ENCODE peak calls at places on chromosomes 5 and 9, in five cellular contexts. I, Z, T, A and E are unnamed samples.

GRCh38 chr9:79014929-79015699 is 556.7 kb upstream of the TLE4 start:
- DNase-seq in A (no peak), Z (no peak), T (no peak), I (no peak), E (no peak)

GRCh38 chr5:150441813-150442698 is 7.5 kb downstream of the RPS14 start:
- DNase-seq in I (no peak), A (no peak), Z (no peak), T (no peak), E (no peak)

GRCh38 chr9:98039474-98040072 is 17.0 kb upstream of the NANS start:
- DNase-seq in T (no peak), I (peak), Z (no peak), A (no peak), E (no peak)

GRCh38 chr9:74940600-74940999 is 12.1 kb downstream of the C9orf40 start:
- DNase-seq in T (no peak), A (no peak), Z (no peak), I (peak), E (no peak)

GRCh38 chr9:91818647-91819403 is 131.2 kb downstream of the ROR2 start:
- DNase-seq in T (no peak), A (no peak), Z (peak), I (no peak), E (no peak)

GRCh38 chr5:122144236-122144635 is 14.9 kb downstream of the ZNF474 start:
- DNase-seq in T (no peak), A (no peak), I (peak), Z (no peak), E (no peak)

GRCh38 chr5:89230178-89230577 is 347.2 kb upstream of the MEF2C start:
- DNase-seq in I (no peak), Z (no peak), T (no peak), A (no peak), E (no peak)

GRCh38 chr9:38026021-38026809 is 42.8 kb downstream of the SHB start:
- DNase-seq in Z (no peak), T (no peak), I (peak), A (no peak), E (no peak)

GRCh38 chr5:167919268-167919560 is 372.2 kb upstream of the WWC1 start:
- DNase-seq in Z (no peak), T (no peak), A (no peak), I (no peak), E (no peak)

GRCh38 chr5:176535101-176535654 is 2.0 kb downstream of the RNF44 start:
- DNase-seq in A (no peak), T (no peak), Z (peak), I (peak), E (no peak)

GRCh38 chr5:172789687-172790495 is 18.9 kb upstream of the DUSP1 start:
- DNase-seq in A (no peak), I (no peak), T (no peak), Z (no peak), E (peak)

GRCh38 chr9:93100265-93100636 is 4.2 kb downstream of the CARD19 start:
- DNase-seq in I (no peak), A (no peak), T (no peak), Z (peak), E (no peak)

GRCh38 chr5:153619706-153620105 is 129.2 kb downstream of the GRIA1 start:
- DNase-seq in I (peak), T (no peak), A (no peak), Z (no peak), E (no peak)

GRCh38 chr5:14414615-14415515 is 166.7 kb upstream of the OTULINL start:
- DNase-seq in Z (no peak), I (no peak), A (no peak), T (no peak), E (no peak)

GRCh38 chr5:73624888-73625287 is 1.1 kb upstream of the ARHGEF28 start:
- DNase-seq in A (no peak), I (no peak), Z (no peak), T (no peak), E (no peak)

GRCh38 chr9:2824564-2824963 is 19.3 kb downstream of the PUM3 start:
- DNase-seq in T (no peak), I (no peak), Z (no peak), A (no peak), E (no peak)

GRCh38 chr5:38634961-38635369 is 78.5 kb upstream of the LIFR start:
- DNase-seq in I (no peak), T (no peak), Z (no peak), A (no peak), E (no peak)

GRCh38 chr5:181088289-181088688 is 42.7 kb downstream of the OR2V1 start:
- DNase-seq in Z (no peak), T (no peak), I (no peak), A (no peak), E (no peak)

GRCh38 chr9:114266969-114267368 is 55.9 kb upstream of the ORM1 start:
- DNase-seq in I (peak), A (no peak), Z (no peak), T (no peak), E (no peak)

GRCh38 chr9:16726023-16726422 is 144.4 kb downstream of the BNC2 start:
- DNase-seq in T (no peak), A (no peak), I (peak), Z (no peak), E (no peak)

GRCh38 chr9:93686127-93686879 is 109.9 kb downstream of the PHF2 start:
- DNase-seq in Z (peak), I (no peak), T (no peak), A (no peak), E (peak)

GRCh38 chr5:125129151-125129806 is 382.8 kb upstream of the ZNF608 start:
- DNase-seq in I (no peak), Z (no peak), T (no peak), A (no peak), E (no peak)

GRCh38 chr9:137620581-137620980 is 1.8 kb downstream of the EHMT1 start:
- DNase-seq in T (no peak), A (no peak), Z (peak), I (no peak), E (no peak)

GRCh38 chr9:131410051-131410491 is 16.2 kb downstream of the PRRC2B start:
- DNase-seq in I (peak), T (no peak), A (no peak), Z (no peak), E (no peak)

GRCh38 chr9:129481424-129481823 is 139.5 kb downstream of the C9orf50 start:
- DNase-seq in Z (no peak), T (no peak), I (no peak), A (no peak), E (peak)
- H3K4me3 ChIP-seq in Z (no peak), T (no peak), I (no peak), A (peak), E (no peak)

GRCh38 chr9:77939149-77939668 is 92.4 kb downstream of the GNAQ start:
- DNase-seq in A (no peak), Z (no peak), T (no peak), I (peak), E (no peak)
- TF ChIP-seq POLR2A in A (no peak), Z (no peak), T (no peak), I (no peak), E (no peak)

DNA sequence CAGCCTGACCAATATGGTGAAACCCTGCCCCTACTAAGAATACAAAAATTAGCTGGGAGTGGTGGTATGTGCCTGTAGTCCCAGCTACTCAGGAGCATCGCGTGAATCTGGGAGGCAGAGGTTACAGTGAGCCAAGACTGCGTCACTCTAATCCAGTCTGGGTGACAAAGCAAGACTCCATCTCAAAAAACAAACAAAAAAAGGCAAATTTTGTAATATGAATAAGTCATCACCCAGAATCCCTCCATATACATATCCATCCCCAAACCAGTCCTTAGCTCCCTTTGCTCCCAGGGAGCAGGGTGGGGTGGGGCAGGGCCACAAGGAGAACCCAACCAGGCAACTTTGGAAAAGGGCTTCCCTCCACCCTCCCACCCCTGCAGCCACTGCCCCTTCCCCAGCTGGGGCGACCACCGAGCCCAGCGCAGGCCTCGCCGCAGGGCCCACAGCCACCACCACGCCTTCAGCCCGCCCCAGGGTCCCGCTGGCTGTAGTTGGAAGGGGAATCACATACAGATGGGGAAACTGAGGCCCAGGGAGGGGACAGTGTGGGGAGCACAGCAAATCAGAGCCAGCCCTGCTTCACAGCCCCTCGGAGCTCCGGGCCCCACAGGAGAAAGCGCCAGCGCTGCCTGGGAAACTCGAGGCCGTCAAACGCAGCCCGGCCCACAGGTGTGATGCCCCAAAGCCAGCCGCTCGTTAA is 7.8 kb downstream of the NOTCH1 start:
- DNase-seq in Z (no peak), T (no peak), I (peak), A (no peak), E (no peak)
- H3K4me3 ChIP-seq in Z (peak), T (no peak), I (no peak), A (peak), E (no peak)

GRCh38 chr9:132879443-132880310 is 979 bp downstream of the SPACA9 start:
- DNase-seq in A (no peak), T (no peak), I (no peak), Z (peak), E (no peak)

GRCh38 chr9:132878695-132879064 is at the start of gene SPACA9:
- DNase-seq in Z (peak), I (peak), T (no peak), A (peak), E (peak)

GRCh38 chr9:132876849-132877248 is 1.2 kb downstream of the AK8 start:
- DNase-seq in I (no peak), T (no peak), Z (no peak), A (no peak), E (no peak)

GRCh38 chr9:132877447-132877817 is 652 bp downstream of the AK8 start:
- DNase-seq in A (no peak), I (no peak), T (no peak), Z (no peak), E (no peak)

DNA sequence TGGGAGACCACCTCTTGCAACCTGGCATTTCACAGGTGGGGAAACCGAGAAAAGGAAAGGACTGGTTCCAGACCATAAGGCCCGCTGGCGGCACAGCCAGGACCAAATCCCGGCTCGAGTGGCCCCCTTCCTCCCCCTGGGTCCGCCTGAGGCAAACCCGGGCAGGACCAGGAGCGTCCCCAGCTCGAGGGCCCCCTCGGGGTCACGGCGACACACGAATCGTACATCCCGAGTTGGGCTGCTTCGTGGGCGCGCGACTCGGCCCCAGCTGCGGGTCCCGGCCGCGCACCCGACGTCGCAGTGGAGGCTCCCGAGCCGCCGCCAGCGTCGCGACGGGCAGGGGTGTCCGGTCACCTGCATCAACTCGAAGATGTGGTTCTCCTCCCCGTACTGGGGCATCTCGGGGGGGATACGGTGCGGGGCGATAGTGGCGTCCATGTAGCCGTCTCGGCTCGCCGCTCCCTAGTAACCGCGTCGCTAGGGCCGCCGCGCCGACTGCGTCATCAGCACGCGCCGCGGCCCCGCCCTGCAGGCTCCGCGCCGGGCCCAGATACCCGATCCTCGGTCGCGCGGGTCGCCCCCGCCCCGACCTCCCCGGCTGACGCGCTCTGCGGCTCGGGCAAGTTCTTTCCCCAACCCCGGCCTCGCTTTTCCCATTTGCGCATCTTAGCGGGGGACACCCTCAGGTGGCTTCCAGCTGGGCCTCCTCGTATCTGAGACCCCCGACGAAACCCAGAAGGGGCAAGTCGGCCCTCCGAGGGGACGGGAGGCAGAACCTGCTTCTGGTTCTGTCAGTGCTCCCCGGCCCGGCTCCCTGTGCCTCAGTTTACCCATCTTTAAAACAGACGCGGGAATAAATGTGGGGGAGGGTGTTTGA is at the start of gene AK8:
- DNase-seq in T (no peak), I (peak), Z (peak), A (peak), E (peak)
- TF ChIP-seq POLR2A in T (no peak), I (peak), Z (no peak), A (no peak), E (no peak)

DNA sequence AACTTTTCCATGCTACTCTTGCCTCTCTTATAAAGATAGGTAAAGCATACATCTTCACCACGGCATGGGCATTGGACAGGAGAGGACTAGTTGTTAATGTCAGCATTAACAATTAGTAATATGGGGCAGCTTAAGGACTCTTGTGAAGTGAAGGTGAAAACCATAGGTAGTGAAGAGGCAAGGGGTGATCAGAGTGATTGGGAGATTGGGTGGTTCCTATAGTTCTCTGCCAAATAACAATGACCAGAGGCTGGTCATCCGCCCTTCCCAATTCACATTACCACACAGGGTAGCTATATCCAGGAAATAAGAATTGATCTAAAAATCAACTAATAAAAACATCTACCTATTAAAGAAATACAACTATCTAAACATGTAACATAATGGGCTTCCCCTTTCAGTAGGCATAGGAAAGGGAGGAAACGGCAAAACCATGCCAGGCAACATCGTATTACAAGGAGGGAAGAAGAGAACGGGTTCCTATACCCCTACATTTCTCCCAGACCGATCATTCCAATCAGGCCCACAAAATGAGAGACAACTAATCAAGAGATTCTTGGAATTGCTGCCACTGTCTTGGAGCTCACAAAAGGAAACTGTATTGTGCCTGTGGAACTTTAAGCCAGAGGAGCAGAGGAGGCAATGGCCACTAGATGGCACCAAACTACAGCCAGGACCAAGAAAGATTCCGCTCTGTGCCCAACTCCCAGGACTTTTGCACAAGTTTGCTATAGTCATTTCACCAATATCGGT is 121.6 kb downstream of the FBXL17 start:
- DNase-seq in I (peak), Z (peak), A (peak), T (peak), E (peak)
- H3K4me3 ChIP-seq in I (no peak), Z (no peak), A (no peak), T (no peak), E (no peak)

GRCh38 chr9:133347515-133347984 is 381 bp downstream of the MED22 start:
- DNase-seq in Z (peak), T (no peak), I (no peak), A (no peak), E (no peak)

GRCh38 chr9:133347985-133348762 is at the start of the genes MED22 and RPL7A:
- DNase-seq in T (peak), A (peak), Z (peak), I (peak), E (peak)

GRCh38 chr9:133351526-133351907 is 3.5 kb downstream of the RPL7A start:
- DNase-seq in Z (no peak), A (no peak), I (no peak), T (no peak), E (no peak)

GRCh38 chr9:133349965-133350624 is 2.1 kb downstream of the RPL7A start:
- DNase-seq in I (no peak), A (no peak), Z (no peak), T (no peak), E (no peak)

DNA sequence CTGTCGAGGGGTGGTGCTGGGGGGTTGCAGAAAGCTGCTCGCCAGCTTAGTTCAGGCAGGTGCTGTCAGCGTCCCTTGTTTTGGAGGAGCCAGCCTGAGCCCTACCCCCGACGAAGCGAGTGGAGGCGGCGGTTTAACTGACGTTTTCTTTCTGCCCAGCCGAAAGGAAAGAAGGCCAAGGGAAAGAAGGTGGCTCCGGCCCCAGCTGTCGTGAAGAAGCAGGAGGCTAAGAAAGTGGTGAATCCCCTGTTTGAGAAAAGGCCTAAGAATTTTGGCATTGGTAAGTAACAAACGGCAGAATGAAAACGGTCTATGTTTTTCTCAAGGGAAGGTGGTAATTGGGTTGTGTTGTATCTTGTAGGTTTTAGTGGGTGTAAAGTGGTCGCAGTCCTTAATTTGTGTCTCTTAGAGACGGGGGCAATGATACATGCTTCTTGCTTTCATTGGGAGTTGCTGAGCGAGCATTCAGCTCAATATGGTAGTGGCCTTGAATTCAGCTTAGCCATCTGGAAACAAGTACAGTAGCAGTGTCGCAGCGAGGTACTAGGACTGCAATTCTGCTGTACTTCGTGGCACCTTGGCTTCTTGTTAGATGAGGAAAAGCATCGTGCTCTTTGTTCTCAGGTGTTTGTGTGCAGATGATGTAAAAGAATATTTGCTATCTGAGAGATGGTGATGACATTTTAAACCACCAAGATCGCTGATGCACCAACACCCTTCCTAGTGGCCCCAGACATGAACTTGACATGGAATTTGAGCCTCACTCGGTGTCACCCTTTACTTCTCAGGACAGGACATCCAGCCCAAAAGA is 950 bp downstream of the RPL7A start:
- DNase-seq in I (no peak), A (no peak), T (no peak), Z (no peak), E (no peak)
- TF ChIP-seq POLR2A in I (no peak), A (no peak), T (peak), Z (no peak), E (no peak)

GRCh38 chr9:69178583-69179011 is 4.5 kb downstream of the TJP2 start:
- DNase-seq in I (peak), T (no peak), Z (no peak), A (no peak), E (no peak)

GRCh38 chr9:69180670-69181069 is 6.6 kb downstream of the TJP2 start:
- DNase-seq in A (peak), Z (no peak), I (peak), T (no peak), E (peak)

GRCh38 chr9:69176446-69177135 is 2.5 kb downstream of the TJP2 start:
- DNase-seq in I (no peak), A (no peak), Z (no peak), T (no peak), E (no peak)

GRCh38 chr9:69180200-69180599 is 6.1 kb downstream of the TJP2 start:
- DNase-seq in I (no peak), Z (no peak), A (no peak), T (no peak), E (no peak)

GRCh38 chr9:69179037-69179436 is 5.0 kb downstream of the TJP2 start:
- DNase-seq in Z (no peak), A (no peak), I (no peak), T (no peak), E (no peak)
- H3K4me3 ChIP-seq in Z (no peak), A (no peak), I (no peak), T (no peak), E (no peak)

GRCh38 chr5:142819292-142819691 is 49.1 kb downstream of the ARHGAP26 start:
- DNase-seq in Z (no peak), I (no peak), T (no peak), A (no peak), E (no peak)
- TF ChIP-seq POLR2A in Z (no peak), I (no peak), T (no peak), A (no peak), E (no peak)

GRCh38 chr9:35540315-35540714 is 50.4 kb downstream of the RUSC2 start:
- DNase-seq in Z (no peak), I (no peak), A (no peak), T (no peak), E (no peak)
- H3K4me3 ChIP-seq in Z (no peak), I (no peak), A (no peak), T (no peak), E (no peak)

GRCh38 chr5:54398191-54398590 is 57.3 kb upstream of the HSPB3 start:
- DNase-seq in Z (no peak), A (no peak), I (no peak), T (no peak), E (no peak)
- TF ChIP-seq POLR2A in Z (no peak), A (no peak), I (no peak), T (no peak), E (no peak)